ENCODE peak calls at places on chromosome 6, in eight cellular contexts. One of them, this sample, is unnamed.

GRCh38 chr6:73766040-73766439 is 70.0 kb downstream of the CD109 start:
- DNase-seq in choroid plexus epithelial cell: no peak
- DNase-seq in T-helper 1 cell: no peak
- DNase-seq in SW 1271: no peak
- DNase-seq in effector CD4-positive, alpha-beta T cell: no peak
- DNase-seq in occipital lobe: no peak
- DNase-seq in SW480: no peak
- DNase-seq in cardiac muscle cell: peak; percentile 48
- DNase-seq in this sample: no peak

GRCh38 chr6:134201716-134202115 is 116.2 kb downstream of the SGK1 start:
- DNase-seq in choroid plexus epithelial cell: peak; percentile 70
- DNase-seq in T-helper 1 cell: no peak
- DNase-seq in SW 1271: no peak
- DNase-seq in effector CD4-positive, alpha-beta T cell: no peak
- DNase-seq in occipital lobe: no peak
- DNase-seq in SW480: no peak
- DNase-seq in cardiac muscle cell: no peak
- DNase-seq in this sample: peak; percentile 17

GRCh38 chr6:18034798-18035202 is 47.4 kb upstream of the KIF13A start:
- DNase-seq in choroid plexus epithelial cell: peak; percentile 40
- DNase-seq in T-helper 1 cell: no peak
- DNase-seq in SW 1271: no peak
- DNase-seq in effector CD4-positive, alpha-beta T cell: no peak
- DNase-seq in occipital lobe: no peak
- DNase-seq in SW480: peak; percentile 17
- DNase-seq in cardiac muscle cell: no peak
- DNase-seq in this sample: no peak

GRCh38 chr6:148776321-148776966 is 29.6 kb downstream of the UST start:
- DNase-seq in choroid plexus epithelial cell: peak; percentile 66
- DNase-seq in T-helper 1 cell: no peak
- DNase-seq in SW 1271: no peak
- DNase-seq in effector CD4-positive, alpha-beta T cell: no peak
- DNase-seq in occipital lobe: no peak
- DNase-seq in SW480: no peak
- DNase-seq in cardiac muscle cell: no peak
- DNase-seq in this sample: peak; percentile 50

GRCh38 chr6:15755555-15755954 is 92.7 kb upstream of the DTNBP1 start:
- DNase-seq in choroid plexus epithelial cell: peak; percentile 18
- DNase-seq in T-helper 1 cell: no peak
- DNase-seq in SW 1271: no peak
- DNase-seq in effector CD4-positive, alpha-beta T cell: no peak
- DNase-seq in occipital lobe: no peak
- DNase-seq in SW480: no peak
- DNase-seq in cardiac muscle cell: no peak
- DNase-seq in this sample: no peak

GRCh38 chr6:32642707-32643106 is 5.5 kb downstream of the HLA-DQA1 start:
- DNase-seq in choroid plexus epithelial cell: no peak
- DNase-seq in T-helper 1 cell: no peak
- DNase-seq in SW 1271: no peak
- DNase-seq in effector CD4-positive, alpha-beta T cell: no peak
- DNase-seq in occipital lobe: no peak
- DNase-seq in SW480: no peak
- DNase-seq in cardiac muscle cell: no peak
- DNase-seq in this sample: no peak

GRCh38 chr6:10801224-10801848 is 37.0 kb downstream of the MAK start:
- DNase-seq in choroid plexus epithelial cell: peak; percentile 75
- DNase-seq in T-helper 1 cell: peak; percentile 28
- DNase-seq in SW 1271: peak; percentile 35
- DNase-seq in effector CD4-positive, alpha-beta T cell: peak; percentile 47
- DNase-seq in occipital lobe: peak; percentile 4
- DNase-seq in SW480: peak; percentile 36
- DNase-seq in cardiac muscle cell: peak; percentile 62
- DNase-seq in this sample: peak; percentile 67

GRCh38 chr6:63765828-63766227 is 130.2 kb downstream of the PHF3 start:
- DNase-seq in choroid plexus epithelial cell: no peak
- DNase-seq in T-helper 1 cell: no peak
- DNase-seq in SW 1271: no peak
- DNase-seq in effector CD4-positive, alpha-beta T cell: no peak
- DNase-seq in occipital lobe: no peak
- DNase-seq in SW480: no peak
- DNase-seq in cardiac muscle cell: no peak
- DNase-seq in this sample: no peak

GRCh38 chr6:9398794-9399373 is 963.5 kb upstream of the SLC35B3 start:
- DNase-seq in choroid plexus epithelial cell: peak; percentile 2
- DNase-seq in T-helper 1 cell: no peak
- DNase-seq in SW 1271: no peak
- DNase-seq in effector CD4-positive, alpha-beta T cell: no peak
- DNase-seq in occipital lobe: peak; percentile 46
- DNase-seq in SW480: no peak
- DNase-seq in cardiac muscle cell: no peak
- DNase-seq in this sample: no peak

GRCh38 chr6:36685198-36685919 is 6.8 kb downstream of the CDKN1A start:
- DNase-seq in choroid plexus epithelial cell: no peak
- DNase-seq in T-helper 1 cell: no peak
- DNase-seq in SW 1271: no peak
- DNase-seq in effector CD4-positive, alpha-beta T cell: no peak
- DNase-seq in occipital lobe: no peak
- DNase-seq in SW480: no peak
- DNase-seq in cardiac muscle cell: no peak
- DNase-seq in this sample: no peak

GRCh38 chr6:129590408-129591022 is 119.5 kb downstream of the ARHGAP18 start:
- DNase-seq in choroid plexus epithelial cell: peak; percentile 92
- DNase-seq in T-helper 1 cell: no peak
- DNase-seq in SW 1271: no peak
- DNase-seq in effector CD4-positive, alpha-beta T cell: no peak
- DNase-seq in occipital lobe: no peak
- DNase-seq in SW480: no peak
- DNase-seq in cardiac muscle cell: no peak
- DNase-seq in this sample: peak; percentile 67

GRCh38 chr6:127519469-127519785 is 292 bp upstream of the MTCL3 start:
- DNase-seq in choroid plexus epithelial cell: no peak
- DNase-seq in T-helper 1 cell: no peak
- DNase-seq in SW 1271: no peak
- DNase-seq in effector CD4-positive, alpha-beta T cell: no peak
- DNase-seq in occipital lobe: no peak
- DNase-seq in SW480: no peak
- DNase-seq in cardiac muscle cell: no peak
- DNase-seq in this sample: no peak

GRCh38 chr6:128725271-128726233 is 157.4 kb upstream of the LAMA2 start:
- DNase-seq in choroid plexus epithelial cell: peak; percentile 69
- DNase-seq in T-helper 1 cell: no peak
- DNase-seq in SW 1271: no peak
- DNase-seq in effector CD4-positive, alpha-beta T cell: no peak
- DNase-seq in occipital lobe: no peak
- DNase-seq in SW480: peak; percentile 3
- DNase-seq in cardiac muscle cell: peak; percentile 57
- DNase-seq in this sample: peak; percentile 45

GRCh38 chr6:5619249-5619648 is 357.9 kb downstream of the FARS2 start:
- DNase-seq in choroid plexus epithelial cell: no peak
- DNase-seq in T-helper 1 cell: no peak
- DNase-seq in SW 1271: no peak
- DNase-seq in effector CD4-positive, alpha-beta T cell: no peak
- DNase-seq in occipital lobe: no peak
- DNase-seq in SW480: no peak
- DNase-seq in cardiac muscle cell: no peak
- DNase-seq in this sample: no peak

GRCh38 chr6:147423111-147423510 is 85.4 kb upstream of the SAMD5 start:
- DNase-seq in choroid plexus epithelial cell: no peak
- DNase-seq in T-helper 1 cell: no peak
- DNase-seq in SW 1271: no peak
- DNase-seq in effector CD4-positive, alpha-beta T cell: no peak
- DNase-seq in occipital lobe: no peak
- DNase-seq in SW480: no peak
- DNase-seq in cardiac muscle cell: no peak
- DNase-seq in this sample: no peak

GRCh38 chr6:160167547-160168391 is 46.2 kb downstream of the SLC22A1 start:
- DNase-seq in choroid plexus epithelial cell: peak; percentile 7
- DNase-seq in T-helper 1 cell: no peak
- DNase-seq in SW 1271: no peak
- DNase-seq in effector CD4-positive, alpha-beta T cell: no peak
- DNase-seq in occipital lobe: no peak
- DNase-seq in SW480: no peak
- DNase-seq in cardiac muscle cell: no peak
- DNase-seq in this sample: no peak

GRCh38 chr6:47162793-47163192 is 120.7 kb upstream of the ADGRF1 start:
- DNase-seq in choroid plexus epithelial cell: no peak
- DNase-seq in T-helper 1 cell: no peak
- DNase-seq in SW 1271: no peak
- DNase-seq in effector CD4-positive, alpha-beta T cell: no peak
- DNase-seq in occipital lobe: no peak
- DNase-seq in SW480: no peak
- DNase-seq in cardiac muscle cell: no peak
- DNase-seq in this sample: no peak

GRCh38 chr6:31664790-31665500 is at the start of gene GPANK1:
- DNase-seq in choroid plexus epithelial cell: peak; percentile 97
- DNase-seq in T-helper 1 cell: peak; percentile 82
- DNase-seq in SW 1271: peak; percentile 87
- DNase-seq in effector CD4-positive, alpha-beta T cell: peak; percentile 87
- DNase-seq in occipital lobe: peak; percentile 80
- DNase-seq in SW480: peak; percentile 92
- DNase-seq in cardiac muscle cell: peak; percentile 92
- DNase-seq in this sample: peak; percentile 98

GRCh38 chr6:166998256-166999144 is 697 bp upstream of the CEP43 start:
- DNase-seq in choroid plexus epithelial cell: peak; percentile 12
- DNase-seq in T-helper 1 cell: peak; percentile 9
- DNase-seq in SW 1271: no peak
- DNase-seq in effector CD4-positive, alpha-beta T cell: peak; percentile 10
- DNase-seq in occipital lobe: no peak
- DNase-seq in SW480: peak; percentile 86
- DNase-seq in cardiac muscle cell: no peak
- DNase-seq in this sample: no peak

GRCh38 chr6:87808005-87808757 is 106.1 kb upstream of the AKIRIN2 start:
- DNase-seq in choroid plexus epithelial cell: no peak
- DNase-seq in T-helper 1 cell: no peak
- DNase-seq in SW 1271: no peak
- DNase-seq in effector CD4-positive, alpha-beta T cell: no peak
- DNase-seq in occipital lobe: no peak
- DNase-seq in SW480: peak; percentile 62
- DNase-seq in cardiac muscle cell: no peak
- DNase-seq in this sample: no peak

GRCh38 chr6:128560966-128561365 is 40.6 kb upstream of the PTPRK start:
- DNase-seq in choroid plexus epithelial cell: no peak
- DNase-seq in T-helper 1 cell: no peak
- DNase-seq in SW 1271: no peak
- DNase-seq in effector CD4-positive, alpha-beta T cell: no peak
- DNase-seq in occipital lobe: no peak
- DNase-seq in SW480: no peak
- DNase-seq in cardiac muscle cell: no peak
- DNase-seq in this sample: no peak

GRCh38 chr6:149834513-149835481 is 29.4 kb downstream of the LRP11 start:
- DNase-seq in choroid plexus epithelial cell: peak; percentile 84
- DNase-seq in T-helper 1 cell: peak; percentile 39
- DNase-seq in SW 1271: no peak
- DNase-seq in effector CD4-positive, alpha-beta T cell: peak; percentile 67
- DNase-seq in occipital lobe: peak; percentile 32
- DNase-seq in SW480: peak; percentile 13
- DNase-seq in cardiac muscle cell: peak; percentile 62
- DNase-seq in this sample: peak; percentile 69

GRCh38 chr6:68634503-68635411 is at the start of gene ADGRB3:
- DNase-seq in choroid plexus epithelial cell: peak; percentile 70
- DNase-seq in T-helper 1 cell: peak; percentile 12
- DNase-seq in SW 1271: peak; percentile 20
- DNase-seq in effector CD4-positive, alpha-beta T cell: no peak
- DNase-seq in occipital lobe: peak; percentile 90
- DNase-seq in SW480: peak; percentile 15
- DNase-seq in cardiac muscle cell: peak; percentile 94
- DNase-seq in this sample: peak; percentile 83

GRCh38 chr6:108437821-108438220 is 122.9 kb upstream of the FOXO3 start:
- DNase-seq in choroid plexus epithelial cell: no peak
- DNase-seq in T-helper 1 cell: no peak
- DNase-seq in SW 1271: no peak
- DNase-seq in effector CD4-positive, alpha-beta T cell: no peak
- DNase-seq in occipital lobe: no peak
- DNase-seq in SW480: no peak
- DNase-seq in cardiac muscle cell: no peak
- DNase-seq in this sample: no peak

GRCh38 chr6:125252891-125253290 is 48.9 kb downstream of the HDDC2 start:
- DNase-seq in choroid plexus epithelial cell: no peak
- DNase-seq in T-helper 1 cell: no peak
- DNase-seq in SW 1271: no peak
- DNase-seq in effector CD4-positive, alpha-beta T cell: no peak
- DNase-seq in occipital lobe: no peak
- DNase-seq in SW480: no peak
- DNase-seq in cardiac muscle cell: no peak
- DNase-seq in this sample: peak; percentile 7

GRCh38 chr6:32252326-32253009 is 28.6 kb upstream of the NOTCH4 start:
- DNase-seq in choroid plexus epithelial cell: peak; percentile 3
- DNase-seq in T-helper 1 cell: no peak
- DNase-seq in SW 1271: no peak
- DNase-seq in effector CD4-positive, alpha-beta T cell: no peak
- DNase-seq in occipital lobe: no peak
- DNase-seq in SW480: no peak
- DNase-seq in cardiac muscle cell: no peak
- DNase-seq in this sample: no peak

GRCh38 chr6:77415706-77416105 is 47.6 kb downstream of the HTR1B start:
- DNase-seq in choroid plexus epithelial cell: no peak
- DNase-seq in T-helper 1 cell: no peak
- DNase-seq in SW 1271: no peak
- DNase-seq in effector CD4-positive, alpha-beta T cell: no peak
- DNase-seq in occipital lobe: no peak
- DNase-seq in SW480: no peak
- DNase-seq in cardiac muscle cell: no peak
- DNase-seq in this sample: no peak

GRCh38 chr6:35686441-35686840 is 2.3 kb downstream of the FKBP5 start:
- DNase-seq in choroid plexus epithelial cell: no peak
- DNase-seq in T-helper 1 cell: no peak
- DNase-seq in SW 1271: no peak
- DNase-seq in effector CD4-positive, alpha-beta T cell: no peak
- DNase-seq in occipital lobe: no peak
- DNase-seq in SW480: no peak
- DNase-seq in cardiac muscle cell: no peak
- DNase-seq in this sample: no peak

GRCh38 chr6:68911334-68911733 is 276.3 kb downstream of the ADGRB3 start:
- DNase-seq in choroid plexus epithelial cell: no peak
- DNase-seq in T-helper 1 cell: no peak
- DNase-seq in SW 1271: no peak
- DNase-seq in effector CD4-positive, alpha-beta T cell: no peak
- DNase-seq in occipital lobe: no peak
- DNase-seq in SW480: no peak
- DNase-seq in cardiac muscle cell: no peak
- DNase-seq in this sample: no peak

GRCh38 chr6:27374824-27375612 is 13.5 kb upstream of the ZNF391 start:
- DNase-seq in choroid plexus epithelial cell: peak; percentile 67
- DNase-seq in T-helper 1 cell: peak; percentile 42
- DNase-seq in SW 1271: no peak
- DNase-seq in effector CD4-positive, alpha-beta T cell: peak; percentile 40
- DNase-seq in occipital lobe: peak; percentile 77
- DNase-seq in SW480: peak; percentile 89
- DNase-seq in cardiac muscle cell: peak; percentile 87
- DNase-seq in this sample: peak; percentile 47

GRCh38 chr6:133906050-133906449 is 17.1 kb downstream of the TCF21 start:
- DNase-seq in choroid plexus epithelial cell: peak; percentile 75
- DNase-seq in T-helper 1 cell: no peak
- DNase-seq in SW 1271: no peak
- DNase-seq in effector CD4-positive, alpha-beta T cell: no peak
- DNase-seq in occipital lobe: no peak
- DNase-seq in SW480: no peak
- DNase-seq in cardiac muscle cell: no peak
- DNase-seq in this sample: no peak

GRCh38 chr6:82138075-82138791 is 109.3 kb downstream of the IBTK start:
- DNase-seq in choroid plexus epithelial cell: no peak
- DNase-seq in T-helper 1 cell: no peak
- DNase-seq in SW 1271: no peak
- DNase-seq in effector CD4-positive, alpha-beta T cell: no peak
- DNase-seq in occipital lobe: no peak
- DNase-seq in SW480: no peak
- DNase-seq in cardiac muscle cell: no peak
- DNase-seq in this sample: no peak

GRCh38 chr6:20490591-20490990 is 43.7 kb upstream of the CDKAL1 start:
- DNase-seq in choroid plexus epithelial cell: no peak
- DNase-seq in T-helper 1 cell: no peak
- DNase-seq in SW 1271: no peak
- DNase-seq in effector CD4-positive, alpha-beta T cell: no peak
- DNase-seq in occipital lobe: no peak
- DNase-seq in SW480: no peak
- DNase-seq in cardiac muscle cell: no peak
- DNase-seq in this sample: no peak

GRCh38 chr6:25389501-25389900 is 110.3 kb downstream of the CARMIL1 start:
- DNase-seq in choroid plexus epithelial cell: peak; percentile 18
- DNase-seq in T-helper 1 cell: no peak
- DNase-seq in SW 1271: no peak
- DNase-seq in effector CD4-positive, alpha-beta T cell: no peak
- DNase-seq in occipital lobe: no peak
- DNase-seq in SW480: no peak
- DNase-seq in cardiac muscle cell: no peak
- DNase-seq in this sample: no peak

This sample was measured in mesenchymal stem cell.